ENCODE peak calls at places on chromosomes 16 and 17, in six cellular contexts. N is amygdala, P is NCI-H2171, X is HuH-7.5, F is GM18507, I is iPS-NIHi11. L is an unnamed sample.

GRCh38 chr16:86538196-86538780 is 16.7 kb downstream of the MTHFSD start:
- DNase-seq in N (no peak), P (no peak), X (no peak), F (no peak), I (no peak), L (no peak)

GRCh38 chr16:66472961-66473610 is 46.0 kb downstream of the BEAN1 start:
- DNase-seq in N (no peak), P (peak), X (no peak), F (no peak), I (no peak), L (no peak)

GRCh38 chr17:71713846-71714245 is 407.0 kb upstream of the SOX9 start:
- DNase-seq in N (no peak), P (no peak), X (no peak), F (no peak), I (no peak), L (no peak)

GRCh38 chr17:3917391-3917931 is 1.2 kb upstream of the P2RX1 start:
- DNase-seq in N (no peak), P (no peak), X (no peak), F (no peak), I (no peak), L (no peak)

GRCh38 chr16:72923757-72924156 is 124.2 kb downstream of the ZFHX3 start:
- DNase-seq in N (no peak), P (peak), X (no peak), F (no peak), I (no peak), L (peak)

GRCh38 chr17:61235821-61236197 is 163.8 kb upstream of the TBX2 start:
- DNase-seq in N (no peak), P (no peak), X (peak), F (no peak), I (no peak), L (no peak)

GRCh38 chr16:65044861-65045260 is 77.0 kb downstream of the CDH11 start:
- DNase-seq in N (no peak), P (no peak), X (no peak), F (no peak), I (no peak), L (no peak)

GRCh38 chr16:30137897-30138296 is 14.9 kb upstream of the MAPK3 start:
- DNase-seq in N (no peak), P (no peak), X (no peak), F (no peak), I (no peak), L (no peak)

GRCh38 chr17:4944163-4944553 is 4.1 kb downstream of the RNF167 start:
- DNase-seq in N (no peak), P (no peak), X (no peak), F (no peak), I (no peak), L (no peak)

GRCh38 chr16:54166342-54166865 is 120.2 kb downstream of the IRX3 start:
- DNase-seq in N (no peak), P (no peak), X (no peak), F (no peak), I (no peak), L (no peak)

GRCh38 chr16:89828870-89829629 is 775 bp downstream of the SPIRE2 start:
- DNase-seq in N (no peak), P (no peak), X (no peak), F (no peak), I (peak), L (no peak)

GRCh38 chr16:78624349-78624748 is 524.9 kb downstream of the WWOX start:
- DNase-seq in N (no peak), P (no peak), X (no peak), F (no peak), I (no peak), L (no peak)

GRCh38 chr16:87206646-87207451 is 110.3 kb downstream of the C16orf95 start:
- DNase-seq in N (no peak), P (no peak), X (no peak), F (no peak), I (no peak), L (no peak)

GRCh38 chr16:67942200-67942509 is 1.8 kb downstream of the LCAT start:
- DNase-seq in N (no peak), P (no peak), X (peak), F (peak), I (peak), L (no peak)

GRCh38 chr17:4541041-4541327 is 14.2 kb downstream of the MYBBP1A start:
- DNase-seq in N (no peak), P (no peak), X (no peak), F (no peak), I (no peak), L (no peak)

GRCh38 chr17:48335858-48336500 is 94.0 kb downstream of the SKAP1 start:
- DNase-seq in N (no peak), P (no peak), X (no peak), F (no peak), I (peak), L (peak)

GRCh38 chr16:31700530-31701388 is 172.8 kb upstream of the ZNF267 start:
- DNase-seq in N (peak), P (peak), X (no peak), F (peak), I (no peak), L (peak)

GRCh38 chr17:4498461-4499397 is at the start of gene SPNS2:
- DNase-seq in N (peak), P (peak), X (peak), F (peak), I (peak), L (peak)

GRCh38 chr16:30902070-30902972 is 5.9 kb downstream of the CTF1 start:
- DNase-seq in N (peak), P (peak), X (peak), F (peak), I (peak), L (no peak)

GRCh38 chr17:81526662-81527571 is 1.3 kb upstream of the FSCN2 start:
- DNase-seq in N (no peak), P (no peak), X (no peak), F (no peak), I (no peak), L (no peak)

GRCh38 chr17:60039096-60039495 is 39.6 kb downstream of the HEATR6 start:
- DNase-seq in N (no peak), P (no peak), X (no peak), F (no peak), I (no peak), L (no peak)

GRCh38 chr17:40564883-40565744 is at the start of gene CCR7:
- DNase-seq in N (no peak), P (no peak), X (no peak), F (no peak), I (peak), L (no peak)

GRCh38 chr16:22151599-22151998 is 10.7 kb upstream of the SDR42E2 start:
- DNase-seq in N (no peak), P (no peak), X (no peak), F (no peak), I (no peak), L (no peak)

GRCh38 chr17:55426851-55427586 is 5.4 kb upstream of the MMD start:
- DNase-seq in N (no peak), P (no peak), X (no peak), F (no peak), I (no peak), L (no peak)

GRCh38 chr16:76885776-76886175 is 305.2 kb upstream of the MON1B start:
- DNase-seq in N (no peak), P (no peak), X (no peak), F (no peak), I (no peak), L (no peak)

GRCh38 chr16:10385725-10386516 is at the start of gene ATF7IP2:
- DNase-seq in N (peak), P (no peak), X (peak), F (peak), I (peak), L (no peak)

GRCh38 chr16:87778830-87779579 is 13.2 kb upstream of the KLHDC4 start:
- DNase-seq in N (peak), P (peak), X (peak), F (peak), I (peak), L (peak)

GRCh38 chr17:78375401-78376079 is 2.9 kb upstream of the PGS1 start:
- DNase-seq in N (no peak), P (no peak), X (no peak), F (no peak), I (no peak), L (no peak)

GRCh38 chr17:79919164-79919585 is 79.9 kb upstream of the CBX4 start:
- DNase-seq in N (peak), P (no peak), X (no peak), F (no peak), I (peak), L (no peak)

GRCh38 chr17:15260376-15261062 is 4.6 kb downstream of the PMP22 start:
- DNase-seq in N (peak), P (no peak), X (peak), F (peak), I (peak), L (peak)

GRCh38 chr17:82623707-82624106 is 24.5 kb downstream of the WDR45B start:
- DNase-seq in N (no peak), P (no peak), X (no peak), F (no peak), I (no peak), L (no peak)

GRCh38 chr16:53090591-53091507 is 36.1 kb downstream of the CHD9 start:
- DNase-seq in N (peak), P (peak), X (no peak), F (no peak), I (no peak), L (peak)

GRCh38 chr17:28551421-28552186 is 820 bp downstream of the UNC119 start:
- DNase-seq in N (no peak), P (no peak), X (peak), F (no peak), I (no peak), L (peak)

GRCh38 chr17:9291912-9292562 is 270.7 kb downstream of the NTN1 start:
- DNase-seq in N (no peak), P (no peak), X (peak), F (peak), I (peak), L (peak)

GRCh38 chr16:30028438-30029093 is 2.5 kb downstream of the TLCD3B start:
- DNase-seq in N (no peak), P (no peak), X (no peak), F (no peak), I (peak), L (no peak)

GRCh38 chr17:47338026-47338425 is 14.3 kb downstream of the EFCAB13 start:
- DNase-seq in N (no peak), P (no peak), X (no peak), F (no peak), I (no peak), L (no peak)

GRCh38 chr16:14366974-14367707 is 262.9 kb downstream of the PARN start:
- DNase-seq in N (no peak), P (no peak), X (no peak), F (no peak), I (no peak), L (no peak)

GRCh38 chr17:20944014-20944905 is 98.6 kb downstream of the USP22 start:
- DNase-seq in N (no peak), P (peak), X (peak), F (no peak), I (peak), L (no peak)

L was measured in NCI-H1694.